ENCODE peak calls at places on chromosomes 6 and 20, in seven cellular contexts. A, U, C, I, Q, S and K are unnamed samples.
A peak's percentile ranks its signal among the peaks of the same experiment; 100 is the strongest.

GRCh38 chr6:129490551-129491245 is 219.3 kb downstream of the ARHGAP18 start:
- DNase-seq in A (peak; percentile 55), U (peak; percentile 96), C (peak; percentile 5), I (no peak), Q (peak; percentile 94), S (peak; percentile 37), K (peak; percentile 54)

GRCh38 chr6:158713469-158713868 is 63.6 kb downstream of the SYTL3 start:
- DNase-seq in A (no peak), U (no peak), C (no peak), I (no peak), Q (no peak), S (no peak), K (no peak)

GRCh38 chr20:41261260-41261659 is 56.3 kb downstream of the ZHX3 start:
- DNase-seq in A (no peak), U (no peak), C (no peak), I (no peak), Q (no peak), S (no peak), K (no peak)

GRCh38 chr6:3454206-3455016 is 2.4 kb downstream of the SLC22A23 start:
- DNase-seq in A (no peak), U (no peak), C (no peak), I (no peak), Q (no peak), S (no peak), K (no peak)

GRCh38 chr6:16723833-16724232 is 37.4 kb downstream of the ATXN1 start:
- DNase-seq in A (no peak), U (peak; percentile 98), C (no peak), I (no peak), Q (peak; percentile 84), S (no peak), K (peak; percentile 56)

GRCh38 chr6:133341607-133342158 is 100.5 kb downstream of the EYA4 start:
- DNase-seq in A (no peak), U (peak; percentile 1), C (no peak), I (no peak), Q (no peak), S (no peak), K (no peak)

GRCh38 chr6:15132854-15133670 is 112.8 kb upstream of the JARID2 start:
- DNase-seq in A (no peak), U (peak; percentile 87), C (no peak), I (no peak), Q (peak; percentile 95), S (no peak), K (peak; percentile 14)

GRCh38 chr6:474454-475185 is 83.1 kb downstream of the IRF4 start:
- DNase-seq in A (peak; percentile 77), U (peak; percentile 28), C (peak; percentile 41), I (no peak), Q (no peak), S (peak; percentile 55), K (no peak)

GRCh38 chr6:123962508-123962907 is 158.8 kb downstream of the NKAIN2 start:
- DNase-seq in A (no peak), U (no peak), C (no peak), I (no peak), Q (no peak), S (no peak), K (no peak)

GRCh38 chr6:69957990-69958559 is 91.7 kb downstream of the COL19A1 start:
- DNase-seq in A (no peak), U (peak; percentile 3), C (no peak), I (no peak), Q (no peak), S (no peak), K (no peak)

GRCh38 chr6:3138341-3138740 is 19.0 kb downstream of the TUBB2A start:
- DNase-seq in A (no peak), U (peak; percentile 38), C (no peak), I (no peak), Q (no peak), S (no peak), K (no peak)

GRCh38 chr6:35178932-35179832 is 34.6 kb upstream of the SCUBE3 start:
- DNase-seq in A (no peak), U (no peak), C (no peak), I (no peak), Q (no peak), S (no peak), K (no peak)

GRCh38 chr20:45911486-45912343 is at the start of gene PLTP:
- DNase-seq in A (peak; percentile 27), U (peak; percentile 69), C (no peak), I (no peak), Q (no peak), S (no peak), K (peak; percentile 66)

GRCh38 chr20:54657268-54657826 is 182.0 kb downstream of the DOK5 start:
- DNase-seq in A (no peak), U (no peak), C (no peak), I (no peak), Q (no peak), S (no peak), K (no peak)